ENCODE peak calls at places on chromosome 5, in ten cellular contexts. One of them, this sample, is unnamed.

GRCh38 chr5:60334281-60334713 is 365.7 kb downstream of the DEPDC1B start:
- DNase-seq in bronchial epithelial cell: peak; percentile 80
- DNase-seq in PC-9: no peak
- DNase-seq in lung: no peak
- DNase-seq in lower lobe of right lung: no peak
- DNase-seq in endothelial cell of umbilical vein: no peak
- DNase-seq in uterus: no peak
- DNase-seq in DND-41: no peak
- DNase-seq in osteoblast: no peak
- DNase-seq in colonic mucosa: no peak
- DNase-seq in this sample: no peak

GRCh38 chr5:128913551-128913950 is 51.7 kb upstream of the SLC27A6 start:
- DNase-seq in lung: no peak
- DNase-seq in bronchial epithelial cell: no peak
- DNase-seq in colonic mucosa: no peak
- DNase-seq in uterus: no peak
- DNase-seq in endothelial cell of umbilical vein: no peak
- DNase-seq in osteoblast: no peak
- DNase-seq in PC-9: no peak
- DNase-seq in lower lobe of right lung: no peak
- DNase-seq in DND-41: no peak
- DNase-seq in this sample: no peak

GRCh38 chr5:135129307-135129706 is 95.3 kb upstream of the PITX1 start:
- DNase-seq in osteoblast: no peak
- DNase-seq in endothelial cell of umbilical vein: no peak
- DNase-seq in DND-41: no peak
- DNase-seq in colonic mucosa: no peak
- DNase-seq in uterus: no peak
- DNase-seq in lower lobe of right lung: no peak
- DNase-seq in bronchial epithelial cell: peak; percentile 30
- DNase-seq in PC-9: peak; percentile 73
- DNase-seq in lung: no peak
- DNase-seq in this sample: no peak

GRCh38 chr5:43859309-43859708 is 256.3 kb downstream of the NNT start:
- DNase-seq in colonic mucosa: no peak
- DNase-seq in DND-41: no peak
- DNase-seq in PC-9: no peak
- DNase-seq in osteoblast: no peak
- DNase-seq in bronchial epithelial cell: no peak
- DNase-seq in endothelial cell of umbilical vein: no peak
- DNase-seq in uterus: no peak
- DNase-seq in lower lobe of right lung: no peak
- DNase-seq in lung: no peak
- DNase-seq in this sample: no peak

GRCh38 chr5:126503602-126504104 is 80.4 kb downstream of the GRAMD2B start:
- DNase-seq in PC-9: no peak
- DNase-seq in uterus: peak; percentile 66
- DNase-seq in endothelial cell of umbilical vein: peak; percentile 44
- DNase-seq in lower lobe of right lung: no peak
- DNase-seq in DND-41: no peak
- DNase-seq in osteoblast: no peak
- DNase-seq in colonic mucosa: no peak
- DNase-seq in lung: no peak
- DNase-seq in bronchial epithelial cell: peak; percentile 93
- DNase-seq in this sample: no peak

GRCh38 chr5:76337949-76338589 is 65.0 kb upstream of the IQGAP2 start:
- DNase-seq in endothelial cell of umbilical vein: peak; percentile 33
- DNase-seq in bronchial epithelial cell: peak; percentile 70
- DNase-seq in DND-41: peak; percentile 7
- DNase-seq in osteoblast: no peak
- DNase-seq in uterus: no peak
- DNase-seq in colonic mucosa: peak; percentile 77
- DNase-seq in PC-9: peak; percentile 72
- DNase-seq in lower lobe of right lung: no peak
- DNase-seq in lung: peak; percentile 42
- DNase-seq in this sample: peak; percentile 86

GRCh38 chr5:124438390-124439380 is 307.8 kb downstream of the ZNF608 start:
- DNase-seq in bronchial epithelial cell: no peak
- DNase-seq in endothelial cell of umbilical vein: peak; percentile 80
- DNase-seq in uterus: no peak
- DNase-seq in lower lobe of right lung: no peak
- DNase-seq in osteoblast: no peak
- DNase-seq in colonic mucosa: no peak
- DNase-seq in lung: no peak
- DNase-seq in DND-41: no peak
- DNase-seq in PC-9: no peak
- DNase-seq in this sample: peak; percentile 25

GRCh38 chr5:24401767-24402166 is 243.0 kb downstream of the CDH10 start:
- DNase-seq in lung: no peak
- DNase-seq in PC-9: no peak
- DNase-seq in DND-41: no peak
- DNase-seq in colonic mucosa: no peak
- DNase-seq in bronchial epithelial cell: peak; percentile 60
- DNase-seq in osteoblast: no peak
- DNase-seq in uterus: no peak
- DNase-seq in lower lobe of right lung: no peak
- DNase-seq in endothelial cell of umbilical vein: no peak
- DNase-seq in this sample: no peak

GRCh38 chr5:29930316-29930715 is 1263.2 kb upstream of the CDH6 start:
- DNase-seq in lung: no peak
- DNase-seq in PC-9: no peak
- DNase-seq in bronchial epithelial cell: no peak
- DNase-seq in DND-41: no peak
- DNase-seq in colonic mucosa: no peak
- DNase-seq in lower lobe of right lung: no peak
- DNase-seq in endothelial cell of umbilical vein: no peak
- DNase-seq in uterus: no peak
- DNase-seq in osteoblast: peak; percentile 50
- DNase-seq in this sample: no peak

DNA sequence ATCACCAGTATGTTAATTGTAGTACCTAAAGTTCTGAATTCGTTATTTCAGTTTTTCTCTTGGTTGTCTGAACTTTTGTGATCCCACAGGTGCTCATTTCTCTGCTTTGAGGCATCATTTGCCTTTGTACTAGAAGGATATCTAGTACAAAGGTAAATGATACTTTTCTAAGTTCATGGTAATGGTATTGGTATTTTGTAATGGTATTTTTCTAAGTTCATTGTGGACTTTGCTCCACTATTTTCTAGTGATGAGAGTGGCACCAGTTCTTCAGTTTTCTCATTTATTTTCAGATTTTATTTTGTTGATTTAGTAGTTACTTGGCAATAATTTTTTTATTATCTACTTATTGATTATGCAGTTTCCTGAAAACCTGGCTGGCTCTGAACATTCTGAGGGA is 42.0 kb downstream of the RAB24 start:
- DNase-seq in osteoblast: no peak
- DNase-seq in lung: no peak
- DNase-seq in PC-9: no peak
- DNase-seq in colonic mucosa: no peak
- DNase-seq in lower lobe of right lung: no peak
- DNase-seq in endothelial cell of umbilical vein: no peak
- DNase-seq in DND-41: no peak
- DNase-seq in uterus: no peak
- DNase-seq in bronchial epithelial cell: no peak
- DNase-seq in this sample: no peak
- H3K36me3 ChIP-seq in osteoblast: peaks cover 70% of the 10 kb centered on the region
- H3K36me3 ChIP-seq in lung: peaks cover 21% of the 10 kb centered on the region
- H3K36me3 ChIP-seq in PC-9: peaks cover 17% of the 10 kb centered on the region
- H3K36me3 ChIP-seq in colonic mucosa: peaks cover 15% of the 10 kb centered on the region
- H3K36me3 ChIP-seq in lower lobe of right lung: peaks cover 97% of the 10 kb centered on the region
- H3K36me3 ChIP-seq in endothelial cell of umbilical vein: peaks cover 10% of the 10 kb centered on the region
- H3K36me3 ChIP-seq in DND-41: peaks cover 90% of the 10 kb centered on the region
- H3K36me3 ChIP-seq in uterus: no peaks in the 10 kb centered on the region
- H3K36me3 ChIP-seq in bronchial epithelial cell: peaks cover 4% of the 10 kb centered on the region
- H3K36me3 ChIP-seq in this sample: peaks cover 28% of the 10 kb centered on the region

GRCh38 chr5:4540375-4541173 is 599.6 kb upstream of the ADAMTS16 start:
- DNase-seq in lung: no peak
- DNase-seq in lower lobe of right lung: no peak
- DNase-seq in PC-9: no peak
- DNase-seq in uterus: no peak
- DNase-seq in bronchial epithelial cell: no peak
- DNase-seq in colonic mucosa: no peak
- DNase-seq in DND-41: peak; percentile 38
- DNase-seq in endothelial cell of umbilical vein: no peak
- DNase-seq in osteoblast: no peak
- DNase-seq in this sample: no peak
- H3K27me3 ChIP-seq in lung: no peaks in the 10 kb centered on the region
- H3K27me3 ChIP-seq in lower lobe of right lung: no peaks in the 10 kb centered on the region
- H3K27me3 ChIP-seq in PC-9: peaks cover 86% of the 10 kb centered on the region
- H3K27me3 ChIP-seq in uterus: no peaks in the 10 kb centered on the region
- H3K27me3 ChIP-seq in bronchial epithelial cell: no peaks in the 10 kb centered on the region
- H3K27me3 ChIP-seq in colonic mucosa: no peaks in the 10 kb centered on the region
- H3K27me3 ChIP-seq in DND-41: no peaks in the 10 kb centered on the region
- H3K27me3 ChIP-seq in endothelial cell of umbilical vein: no peaks in the 10 kb centered on the region
- H3K27me3 ChIP-seq in osteoblast: no peaks in the 10 kb centered on the region
- H3K27me3 ChIP-seq in this sample: no peaks in the 10 kb centered on the region

GRCh38 chr5:39399135-39400036 is 25.4 kb downstream of the DAB2 start:
- DNase-seq in PC-9: peak; percentile 60
- DNase-seq in uterus: peak; percentile 71
- DNase-seq in lung: no peak
- DNase-seq in colonic mucosa: no peak
- DNase-seq in osteoblast: peak; percentile 92
- DNase-seq in DND-41: no peak
- DNase-seq in lower lobe of right lung: no peak
- DNase-seq in bronchial epithelial cell: peak; percentile 99
- DNase-seq in endothelial cell of umbilical vein: peak; percentile 76
- DNase-seq in this sample: no peak

GRCh38 chr5:39394946-39395345 is 29.8 kb downstream of the DAB2 start:
- DNase-seq in PC-9: no peak
- DNase-seq in lower lobe of right lung: no peak
- DNase-seq in endothelial cell of umbilical vein: peak; percentile 86
- DNase-seq in lung: no peak
- DNase-seq in DND-41: no peak
- DNase-seq in uterus: no peak
- DNase-seq in colonic mucosa: no peak
- DNase-seq in osteoblast: peak; percentile 70
- DNase-seq in bronchial epithelial cell: peak; percentile 96
- DNase-seq in this sample: no peak

GRCh38 chr5:39400711-39401385 is 23.9 kb downstream of the DAB2 start:
- DNase-seq in endothelial cell of umbilical vein: no peak
- DNase-seq in osteoblast: peak; percentile 59
- DNase-seq in lower lobe of right lung: no peak
- DNase-seq in lung: no peak
- DNase-seq in PC-9: no peak
- DNase-seq in bronchial epithelial cell: no peak
- DNase-seq in uterus: no peak
- DNase-seq in DND-41: no peak
- DNase-seq in colonic mucosa: no peak
- DNase-seq in this sample: no peak

DNA sequence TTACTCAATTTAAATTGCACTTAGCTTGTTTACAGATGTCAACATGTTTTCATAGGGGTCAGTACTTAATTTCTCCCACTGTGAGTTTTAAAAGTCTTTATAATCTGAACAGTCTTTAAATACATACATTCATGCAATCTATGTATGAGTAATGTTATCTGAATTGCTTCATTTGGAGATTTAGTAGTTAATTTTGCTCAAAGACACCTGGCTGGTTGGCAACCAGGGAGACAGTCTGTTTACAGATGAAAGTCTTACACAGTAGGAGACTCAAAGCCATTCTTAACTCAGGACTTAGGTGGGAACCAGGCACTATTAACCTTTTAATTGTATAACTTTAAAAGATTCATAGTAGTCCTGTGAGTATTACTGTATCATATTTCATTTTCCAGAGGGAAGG is 29.3 kb downstream of the DAB2 start:
- DNase-seq in osteoblast: no peak
- DNase-seq in PC-9: no peak
- DNase-seq in colonic mucosa: no peak
- DNase-seq in lung: no peak
- DNase-seq in DND-41: no peak
- DNase-seq in lower lobe of right lung: no peak
- DNase-seq in endothelial cell of umbilical vein: no peak
- DNase-seq in bronchial epithelial cell: peak; percentile 76
- DNase-seq in uterus: no peak
- DNase-seq in this sample: no peak
- H3K36me3 ChIP-seq in osteoblast: peaks cover 69% of the 10 kb centered on the region
- H3K36me3 ChIP-seq in PC-9: no peaks in the 10 kb centered on the region
- H3K36me3 ChIP-seq in colonic mucosa: peaks cover 4% of the 10 kb centered on the region
- H3K36me3 ChIP-seq in lung: peaks cover 13% of the 10 kb centered on the region
- H3K36me3 ChIP-seq in DND-41: no peaks in the 10 kb centered on the region
- H3K36me3 ChIP-seq in lower lobe of right lung: peaks cover 38% of the 10 kb centered on the region
- H3K36me3 ChIP-seq in endothelial cell of umbilical vein: peaks cover 37% of the 10 kb centered on the region
- H3K36me3 ChIP-seq in bronchial epithelial cell: no peaks in the 10 kb centered on the region
- H3K36me3 ChIP-seq in uterus: no peaks in the 10 kb centered on the region
- H3K36me3 ChIP-seq in this sample: no peaks in the 10 kb centered on the region

GRCh38 chr5:96976-97640 is 5.1 kb downstream of the PLEKHG4B start:
- DNase-seq in bronchial epithelial cell: no peak
- DNase-seq in DND-41: no peak
- DNase-seq in uterus: no peak
- DNase-seq in colonic mucosa: no peak
- DNase-seq in endothelial cell of umbilical vein: no peak
- DNase-seq in lung: no peak
- DNase-seq in PC-9: no peak
- DNase-seq in osteoblast: peak; percentile 15
- DNase-seq in lower lobe of right lung: no peak
- DNase-seq in this sample: no peak

GRCh38 chr5:102411-103043 is 10.6 kb downstream of the PLEKHG4B start:
- DNase-seq in uterus: no peak
- DNase-seq in bronchial epithelial cell: no peak
- DNase-seq in lower lobe of right lung: no peak
- DNase-seq in DND-41: no peak
- DNase-seq in endothelial cell of umbilical vein: no peak
- DNase-seq in osteoblast: no peak
- DNase-seq in lung: peak; percentile 16
- DNase-seq in colonic mucosa: no peak
- DNase-seq in PC-9: no peak
- DNase-seq in this sample: no peak

GRCh38 chr5:95241-95980 is 3.4 kb downstream of the PLEKHG4B start:
- DNase-seq in lung: no peak
- DNase-seq in PC-9: no peak
- DNase-seq in bronchial epithelial cell: no peak
- DNase-seq in uterus: no peak
- DNase-seq in colonic mucosa: no peak
- DNase-seq in endothelial cell of umbilical vein: no peak
- DNase-seq in lower lobe of right lung: no peak
- DNase-seq in DND-41: no peak
- DNase-seq in osteoblast: peak; percentile 74
- DNase-seq in this sample: peak; percentile 11

GRCh38 chr5:104778-105296 is 12.9 kb downstream of the PLEKHG4B start:
- DNase-seq in endothelial cell of umbilical vein: no peak
- DNase-seq in PC-9: no peak
- DNase-seq in osteoblast: no peak
- DNase-seq in lung: no peak
- DNase-seq in DND-41: no peak
- DNase-seq in colonic mucosa: no peak
- DNase-seq in lower lobe of right lung: no peak
- DNase-seq in uterus: no peak
- DNase-seq in bronchial epithelial cell: no peak
- DNase-seq in this sample: no peak

DNA sequence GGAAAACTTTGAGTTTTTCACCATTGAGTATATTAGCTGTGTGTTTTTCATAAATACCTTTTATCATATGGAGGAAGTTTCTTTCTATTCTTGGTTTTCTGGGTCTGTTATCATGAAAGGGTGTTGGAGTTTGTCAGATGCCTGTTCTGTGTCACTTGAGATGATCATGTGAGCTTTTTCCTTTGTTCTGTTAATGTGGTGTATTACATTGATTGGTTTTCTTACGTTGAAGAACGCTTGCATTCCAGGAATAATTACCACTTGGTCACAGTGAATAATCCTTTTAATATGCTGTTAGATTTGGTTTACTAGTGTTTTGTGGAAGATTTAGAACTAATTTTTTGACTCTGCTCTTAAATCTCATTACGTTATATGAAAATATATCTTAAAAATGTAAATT is 7.8 kb downstream of the PLEKHG4B start:
- DNase-seq in lung: no peak
- DNase-seq in DND-41: no peak
- DNase-seq in PC-9: no peak
- DNase-seq in osteoblast: no peak
- DNase-seq in lower lobe of right lung: no peak
- DNase-seq in bronchial epithelial cell: no peak
- DNase-seq in endothelial cell of umbilical vein: no peak
- DNase-seq in uterus: no peak
- DNase-seq in colonic mucosa: no peak
- DNase-seq in this sample: no peak
- H3K27me3 ChIP-seq in lung: no peaks in the 10 kb centered on the region
- H3K27me3 ChIP-seq in DND-41: peaks cover 17% of the 10 kb centered on the region
- H3K27me3 ChIP-seq in PC-9: peaks cover 84% of the 10 kb centered on the region
- H3K27me3 ChIP-seq in osteoblast: peaks cover 59% of the 10 kb centered on the region
- H3K27me3 ChIP-seq in lower lobe of right lung: peaks cover 18% of the 10 kb centered on the region
- H3K27me3 ChIP-seq in bronchial epithelial cell: peaks cover 4% of the 10 kb centered on the region
- H3K27me3 ChIP-seq in endothelial cell of umbilical vein: peaks cover 8% of the 10 kb centered on the region
- H3K27me3 ChIP-seq in uterus: no peaks in the 10 kb centered on the region
- H3K27me3 ChIP-seq in colonic mucosa: no peaks in the 10 kb centered on the region
- H3K27me3 ChIP-seq in this sample: no peaks in the 10 kb centered on the region

This sample was measured in H7.